ENCODE peak calls at places on chromosome 19, in four cellular contexts. D is MG63, H is H7, X is tibial artery. L is an unnamed sample.

GRCh38 chr19:49820125-49820524 is 2.0 kb downstream of the MED25 start:
- DNase-seq in X (no peak), D (no peak), H (no peak), L (no peak)

GRCh38 chr19:12748489-12748888 is 3.1 kb upstream of the BEST2 start:
- DNase-seq in H (peak; percentile 63), X (no peak), D (no peak), L (no peak)

GRCh38 chr19:29448046-29448445 is 77.7 kb upstream of the VSTM2B start:
- DNase-seq in D (no peak), H (peak; percentile 4), X (no peak), L (no peak)

GRCh38 chr19:33551676-33552075 is 30.1 kb upstream of the PEPD start:
- DNase-seq in X (no peak), D (no peak), H (no peak), L (no peak)

GRCh38 chr19:10508707-10509106 is 5.6 kb upstream of the KEAP1 start:
- DNase-seq in D (peak; percentile 53), X (no peak), H (no peak), L (no peak)

GRCh38 chr19:39848392-39848791 is 2.2 kb upstream of the FBL start:
- DNase-seq in D (no peak), H (no peak), X (no peak), L (no peak)

GRCh38 chr19:39110263-39110967 is 15.2 kb upstream of the PAK4 start:
- DNase-seq in D (peak; percentile 54), H (peak; percentile 90), X (peak; percentile 41), L (peak; percentile 72)

GRCh38 chr19:42253245-42254082 is 1.5 kb downstream of the ERF start:
- DNase-seq in H (peak; percentile 96), D (peak; percentile 73), X (peak; percentile 65), L (peak; percentile 64)

GRCh38 chr19:41064974-41065569 is 23.2 kb upstream of the CYP2A13 start:
- DNase-seq in D (peak; percentile 10), H (peak; percentile 62), X (no peak), L (peak; percentile 31)

GRCh38 chr19:45451181-45451849 is 16.5 kb upstream of the FOSB start:
- DNase-seq in H (peak; percentile 52), X (peak; percentile 61), D (no peak), L (peak; percentile 45)

GRCh38 chr19:42634409-42635232 is 39.9 kb upstream of the CEACAM8 start:
- DNase-seq in X (no peak), H (peak; percentile 26), D (peak; percentile 46), L (peak; percentile 33)

GRCh38 chr19:21698215-21698614 is 69.2 kb downstream of the ZNF100 start:
- DNase-seq in D (no peak), H (peak; percentile 28), X (no peak), L (peak; percentile 53)

GRCh38 chr19:33472696-33473624 is 48.6 kb downstream of the PEPD start:
- DNase-seq in X (no peak), H (no peak), D (peak; percentile 93), L (no peak)

GRCh38 chr19:42465827-42466280 is 23.1 kb upstream of the CXCL17 start:
- DNase-seq in H (peak; percentile 47), D (no peak), X (no peak), L (no peak)

GRCh38 chr19:54660967-54661366 is 1.8 kb upstream of the LILRB4 start:
- DNase-seq in X (no peak), H (no peak), D (no peak), L (no peak)

GRCh38 chr19:18496167-18496979 is 25.5 kb downstream of the ELL start:
- DNase-seq in D (peak; percentile 57), H (no peak), X (no peak), L (no peak)

GRCh38 chr19:33286899-33287298 is 15.4 kb downstream of the CEBPA start:
- DNase-seq in D (no peak), X (no peak), H (no peak), L (no peak)

GRCh38 chr19:6393074-6393981 is at the start of gene GTF2F1:
- DNase-seq in D (peak; percentile 85), X (peak; percentile 93), H (peak; percentile 99), L (peak; percentile 95)

GRCh38 chr19:50315773-50316448 is 13.3 kb downstream of the KCNC3 start:
- DNase-seq in X (no peak), D (peak; percentile 12), H (peak; percentile 82), L (peak; percentile 44)

GRCh38 chr19:40598121-40598917 is 2.9 kb upstream of the LTBP4 start:
- DNase-seq in H (peak; percentile 94), X (peak; percentile 88), D (peak; percentile 86), L (peak; percentile 94)

GRCh38 chr19:35557539-35558399 is 5.7 kb downstream of the ATP4A start:
- DNase-seq in H (peak; percentile 99), D (peak; percentile 46), X (no peak), L (peak; percentile 79)

GRCh38 chr19:17526922-17527321 is 15.5 kb downstream of the PGLS start:
- DNase-seq in H (peak; percentile 50), D (no peak), X (no peak), L (no peak)

GRCh38 chr19:29841559-29842367 is 30.0 kb downstream of the CCNE1 start:
- DNase-seq in H (peak; percentile 79), X (no peak), D (peak; percentile 45), L (peak; percentile 96)

GRCh38 chr19:13103961-13104847 is 1.5 kb upstream of the LYL1 start:
- DNase-seq in X (peak; percentile 64), D (no peak), H (peak; percentile 97), L (no peak)

GRCh38 chr19:34120846-34121639 is 51.3 kb upstream of the LSM14A start:
- DNase-seq in X (no peak), D (peak; percentile 38), H (peak; percentile 69), L (peak; percentile 38)

DNA sequence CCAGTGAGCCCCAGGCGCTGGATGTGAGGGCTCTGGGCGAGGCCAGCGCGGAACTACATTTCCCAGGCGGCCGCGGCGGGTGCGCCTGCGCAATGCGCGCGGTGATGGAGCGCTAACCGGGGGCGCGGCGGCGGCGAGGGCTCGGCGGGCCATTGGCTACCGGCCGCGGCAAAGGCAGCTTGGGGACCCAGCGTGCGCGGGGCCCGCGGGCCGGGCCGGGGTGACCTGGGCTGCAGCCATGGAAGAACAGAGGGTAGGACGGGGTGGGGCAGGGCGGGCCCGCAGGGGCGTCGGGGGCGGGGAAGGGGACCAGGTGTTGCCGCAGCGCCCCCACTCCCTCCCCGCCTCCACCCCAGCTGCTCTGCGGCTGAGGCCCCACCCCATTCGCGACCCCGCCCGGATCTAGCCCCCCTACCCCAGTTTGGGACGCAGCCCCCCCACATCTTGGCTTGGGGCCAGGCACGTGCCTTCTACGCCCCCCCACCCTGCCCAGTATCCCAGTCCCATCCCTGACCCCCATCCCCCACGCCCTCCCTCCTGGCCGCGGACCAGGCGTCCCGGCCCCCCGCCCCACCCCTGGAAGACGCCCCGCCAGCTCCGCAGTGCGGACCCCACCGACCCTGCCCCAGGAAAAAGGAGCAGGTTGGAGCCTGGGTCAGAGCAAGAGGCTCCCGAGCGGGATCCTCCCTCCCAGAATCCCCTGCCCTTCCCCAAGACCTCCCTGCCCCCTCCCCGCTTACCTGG is at the start of gene FSD1:
- DNase-seq in H (peak; percentile 100), X (no peak), D (no peak), L (peak; percentile 87)
- H3K27me3 ChIP-seq in H (no peaks in the 10 kb centered on the region), X (peaks cover 56% of the 10 kb centered on the region), D (no peaks in the 10 kb centered on the region), L (no peaks in the 10 kb centered on the region)

DNA sequence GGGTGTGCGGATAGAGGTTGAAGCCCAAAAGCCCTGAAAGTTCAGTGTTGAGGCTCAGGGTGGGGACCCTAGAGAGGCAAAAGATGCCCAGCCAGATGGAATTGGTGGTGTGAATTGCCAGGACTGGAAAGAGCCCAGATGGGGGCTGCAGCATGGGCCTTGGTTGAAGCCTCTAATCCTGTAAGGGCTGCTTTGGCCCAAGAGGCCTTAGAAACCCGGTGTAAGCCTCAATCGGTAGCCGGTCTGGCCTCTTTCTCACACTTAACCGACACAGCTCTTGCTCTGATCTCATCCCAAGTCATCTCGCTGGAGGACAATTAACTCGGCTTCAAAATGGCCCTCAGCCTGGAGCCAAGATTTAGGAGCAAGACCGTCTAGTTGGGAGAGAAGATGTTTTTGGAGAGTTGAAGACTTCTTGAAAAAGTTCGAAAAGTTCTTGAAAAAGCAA is 2.0 kb downstream of the TPM4 start:
- DNase-seq in D (peak; percentile 84), X (peak; percentile 55), H (no peak), L (peak; percentile 62)
- H3K27me3 ChIP-seq in D (no peaks in the 10 kb centered on the region), X (no peaks in the 10 kb centered on the region), H (no peaks in the 10 kb centered on the region), L (no peaks in the 10 kb centered on the region)

GRCh38 chr19:46614114-46614701 is 10.7 kb downstream of the PTGIR start:
- DNase-seq in X (peak; percentile 86), D (peak; percentile 69), H (peak; percentile 94), L (peak; percentile 89)
- H3K27me3 ChIP-seq in X (no peaks in the 10 kb centered on the region), D (no peaks in the 10 kb centered on the region), H (no peaks in the 10 kb centered on the region), L (no peaks in the 10 kb centered on the region)

GRCh38 chr19:31348416-31349159 is 648 bp downstream of the TSHZ3 start:
- DNase-seq in D (peak; percentile 53), H (peak; percentile 65), X (peak; percentile 43), L (peak; percentile 69)

GRCh38 chr19:31346184-31346583 is 3.1 kb downstream of the TSHZ3 start:
- DNase-seq in X (no peak), D (no peak), H (no peak), L (no peak)

GRCh38 chr19:31347828-31348314 is 1.4 kb downstream of the TSHZ3 start:
- DNase-seq in X (no peak), D (peak; percentile 34), H (no peak), L (peak; percentile 51)

GRCh38 chr19:31347356-31347755 is 1.9 kb downstream of the TSHZ3 start:
- DNase-seq in H (no peak), D (no peak), X (no peak), L (no peak)

DNA sequence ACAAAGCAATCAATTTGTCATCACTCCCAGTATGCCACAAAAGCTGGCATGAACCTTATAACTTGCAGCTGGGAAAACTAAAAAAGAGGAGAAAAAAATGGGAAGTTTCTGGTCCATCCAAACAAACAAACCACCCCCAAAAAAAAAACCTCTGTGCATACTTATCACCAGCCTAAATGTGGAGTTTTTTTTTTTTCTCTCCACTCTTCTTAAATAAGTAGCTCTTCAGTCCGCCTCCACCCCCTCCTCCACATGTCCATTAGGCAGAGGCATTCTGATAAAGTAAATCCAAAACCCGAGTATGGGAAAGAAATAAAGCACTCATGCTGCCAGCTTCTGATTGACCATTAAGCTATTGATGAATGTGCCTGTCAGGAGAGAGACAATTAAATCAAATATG is 2.6 kb downstream of the TSHZ3 start:
- DNase-seq in H (no peak), X (no peak), D (no peak), L (no peak)
- H3K27me3 ChIP-seq in H (peaks cover 24% of the 10 kb centered on the region), X (no peaks in the 10 kb centered on the region), D (no peaks in the 10 kb centered on the region), L (no peaks in the 10 kb centered on the region)

L was measured in SJCRH30.